ENCODE peak calls at places on chromosomes 13 and 19, in four cellular contexts. A, M, U and O are unnamed samples.

GRCh38 chr13:26618726-26619125 is 61.2 kb downstream of the WASF3 start:
- DNase-seq in A (no peak), M (no peak), U (no peak), O (no peak)

GRCh38 chr13:84445776-84446175 is 563.5 kb upstream of the SLITRK1 start:
- DNase-seq in A (no peak), M (no peak), U (no peak), O (no peak)

GRCh38 chr19:16368385-16369305 is 44.0 kb downstream of the KLF2 start:
- DNase-seq in A (peak), M (peak), U (no peak), O (no peak)

GRCh38 chr13:48654511-48654910 is 782 bp downstream of the CYSLTR2 start:
- DNase-seq in M (no peak), U (no peak), A (no peak), O (no peak)

GRCh38 chr13:99314640-99315176 is 7.5 kb upstream of the GPR183 start:
- DNase-seq in M (peak), U (no peak), A (peak), O (no peak)

GRCh38 chr13:98199480-98199879 is 22.4 kb upstream of the RNF113B start:
- DNase-seq in U (no peak), A (no peak), M (no peak), O (no peak)

GRCh38 chr13:85632526-85633215 is 166.5 kb downstream of the SLITRK6 start:
- DNase-seq in U (no peak), A (no peak), M (no peak), O (no peak)

GRCh38 chr19:9917322-9917721 is 19.0 kb downstream of the OLFM2 start:
- DNase-seq in M (no peak), A (no peak), U (no peak), O (no peak)

GRCh38 chr19:38778733-38779132 is 5.4 kb upstream of the LGALS7 start:
- DNase-seq in A (no peak), M (no peak), U (no peak), O (no peak)